ENCODE peak calls at places on chromosome 22, in seven cellular contexts. One of them, this sample, is unnamed.

GRCh38 chr22:41481131-41481830 is 12.4 kb downstream of the ACO2 start:
- DNase-seq in mammary epithelial cell: no peak
- DNase-seq in HepG2: no peak
- DNase-seq in GM23248: peak
- DNase-seq in HCT116: no peak
- DNase-seq in H1: no peak
- DNase-seq in DND-41: no peak
- DNase-seq in this sample: peak

GRCh38 chr22:37154925-37155712 is 5.4 kb upstream of the IL2RB start:
- DNase-seq in H1: no peak
- DNase-seq in DND-41: no peak
- DNase-seq in GM23248: no peak
- DNase-seq in HepG2: no peak
- DNase-seq in mammary epithelial cell: peak
- DNase-seq in HCT116: peak
- DNase-seq in this sample: no peak

GRCh38 chr22:22834204-22834603 is 53.4 kb upstream of the IGLL5 start:
- DNase-seq in HCT116: no peak
- DNase-seq in HepG2: no peak
- DNase-seq in DND-41: no peak
- DNase-seq in H1: no peak
- DNase-seq in GM23248: no peak
- DNase-seq in mammary epithelial cell: no peak
- DNase-seq in this sample: no peak

GRCh38 chr22:18024956-18025720 is 777 bp upstream of the MICAL3 start:
- DNase-seq in mammary epithelial cell: no peak
- DNase-seq in HepG2: no peak
- DNase-seq in GM23248: no peak
- DNase-seq in H1: no peak
- DNase-seq in HCT116: no peak
- DNase-seq in DND-41: no peak
- DNase-seq in this sample: no peak

GRCh38 chr22:37222440-37222971 is 10.2 kb upstream of the SSTR3 start:
- DNase-seq in H1: no peak
- DNase-seq in GM23248: no peak
- DNase-seq in HepG2: no peak
- DNase-seq in DND-41: peak
- DNase-seq in mammary epithelial cell: no peak
- DNase-seq in HCT116: no peak
- DNase-seq in this sample: no peak

GRCh38 chr22:50284479-50284878 is 14.3 kb upstream of the MAPK11 start:
- DNase-seq in DND-41: no peak
- DNase-seq in HepG2: no peak
- DNase-seq in mammary epithelial cell: no peak
- DNase-seq in H1: no peak
- DNase-seq in HCT116: no peak
- DNase-seq in GM23248: no peak
- DNase-seq in this sample: no peak

GRCh38 chr22:29146101-29146560 is 59.6 kb upstream of the EMID1 start:
- DNase-seq in mammary epithelial cell: no peak
- DNase-seq in H1: no peak
- DNase-seq in HepG2: no peak
- DNase-seq in GM23248: no peak
- DNase-seq in DND-41: no peak
- DNase-seq in HCT116: no peak
- DNase-seq in this sample: no peak

GRCh38 chr22:41028841-41029240 is 63.6 kb upstream of the EP300 start:
- DNase-seq in HCT116: no peak
- DNase-seq in mammary epithelial cell: peak
- DNase-seq in HepG2: peak
- DNase-seq in H1: no peak
- DNase-seq in DND-41: no peak
- DNase-seq in GM23248: peak
- DNase-seq in this sample: peak

GRCh38 chr22:17258015-17258827 is 39.0 kb upstream of the ADA2 start:
- DNase-seq in HCT116: no peak
- DNase-seq in GM23248: peak
- DNase-seq in HepG2: no peak
- DNase-seq in mammary epithelial cell: peak
- DNase-seq in DND-41: peak
- DNase-seq in H1: no peak
- DNase-seq in this sample: peak

GRCh38 chr22:24937114-24937513 is 9.4 kb downstream of the LHFPL7 start:
- DNase-seq in HepG2: peak
- DNase-seq in GM23248: peak
- DNase-seq in mammary epithelial cell: peak
- DNase-seq in HCT116: no peak
- DNase-seq in H1: no peak
- DNase-seq in DND-41: peak
- DNase-seq in this sample: no peak

GRCh38 chr22:24191381-24191841 is 10.1 kb downstream of the SUSD2 start:
- DNase-seq in DND-41: no peak
- DNase-seq in HepG2: no peak
- DNase-seq in H1: no peak
- DNase-seq in mammary epithelial cell: no peak
- DNase-seq in GM23248: no peak
- DNase-seq in HCT116: no peak
- DNase-seq in this sample: no peak

GRCh38 chr22:33902073-33902472 is 18.2 kb downstream of the LARGE1 start:
- DNase-seq in H1: no peak
- DNase-seq in GM23248: no peak
- DNase-seq in HepG2: no peak
- DNase-seq in mammary epithelial cell: no peak
- DNase-seq in DND-41: no peak
- DNase-seq in HCT116: no peak
- DNase-seq in this sample: no peak

GRCh38 chr22:33049125-33049729 is 9.0 kb downstream of the SYN3 start:
- DNase-seq in HepG2: peak
- DNase-seq in mammary epithelial cell: peak
- DNase-seq in H1: no peak
- DNase-seq in GM23248: peak
- DNase-seq in DND-41: peak
- DNase-seq in HCT116: peak
- DNase-seq in this sample: peak

GRCh38 chr22:17117890-17118289 is 3.3 kb downstream of the TMEM121B start:
- DNase-seq in GM23248: no peak
- DNase-seq in mammary epithelial cell: no peak
- DNase-seq in HepG2: no peak
- DNase-seq in H1: no peak
- DNase-seq in DND-41: peak
- DNase-seq in HCT116: no peak
- DNase-seq in this sample: no peak

GRCh38 chr22:28474248-28474647 is 205.4 kb downstream of the TTC28 start:
- DNase-seq in HepG2: no peak
- DNase-seq in mammary epithelial cell: no peak
- DNase-seq in GM23248: no peak
- DNase-seq in HCT116: no peak
- DNase-seq in H1: no peak
- DNase-seq in DND-41: no peak
- DNase-seq in this sample: no peak

GRCh38 chr22:50711446-50712340 is 26.3 kb upstream of the ACR start:
- DNase-seq in H1: no peak
- DNase-seq in HepG2: no peak
- DNase-seq in mammary epithelial cell: no peak
- DNase-seq in DND-41: no peak
- DNase-seq in HCT116: no peak
- DNase-seq in GM23248: no peak
- DNase-seq in this sample: no peak

GRCh38 chr22:31874821-31875220 is 69.5 kb upstream of the YWHAH start:
- DNase-seq in HCT116: no peak
- DNase-seq in HepG2: no peak
- DNase-seq in H1: no peak
- DNase-seq in DND-41: no peak
- DNase-seq in GM23248: no peak
- DNase-seq in mammary epithelial cell: no peak
- DNase-seq in this sample: no peak

GRCh38 chr22:41524809-41525449 is 19.3 kb downstream of the POLR3H start:
- DNase-seq in HCT116: no peak
- DNase-seq in mammary epithelial cell: no peak
- DNase-seq in GM23248: no peak
- DNase-seq in H1: no peak
- DNase-seq in HepG2: no peak
- DNase-seq in DND-41: peak
- DNase-seq in this sample: no peak

GRCh38 chr22:37167176-37167980 is 17.7 kb upstream of the IL2RB start:
- DNase-seq in DND-41: no peak
- DNase-seq in GM23248: no peak
- DNase-seq in H1: no peak
- DNase-seq in mammary epithelial cell: no peak
- DNase-seq in HCT116: no peak
- DNase-seq in HepG2: no peak
- DNase-seq in this sample: no peak

GRCh38 chr22:24433868-24434471 is 6.6 kb downstream of the ADORA2A start:
- DNase-seq in HepG2: no peak
- DNase-seq in HCT116: no peak
- DNase-seq in DND-41: no peak
- DNase-seq in H1: no peak
- DNase-seq in mammary epithelial cell: peak
- DNase-seq in GM23248: peak
- DNase-seq in this sample: no peak

GRCh38 chr22:22248878-22249277 is 4.3 kb downstream of the VPREB1 start:
- DNase-seq in GM23248: no peak
- DNase-seq in mammary epithelial cell: no peak
- DNase-seq in HCT116: no peak
- DNase-seq in DND-41: peak
- DNase-seq in H1: no peak
- DNase-seq in HepG2: no peak
- DNase-seq in this sample: no peak

GRCh38 chr22:42947211-42947990 is 67.5 kb downstream of the PACSIN2 start:
- DNase-seq in DND-41: no peak
- DNase-seq in HCT116: peak
- DNase-seq in H1: no peak
- DNase-seq in GM23248: no peak
- DNase-seq in HepG2: peak
- DNase-seq in mammary epithelial cell: peak
- DNase-seq in this sample: peak

GRCh38 chr22:50271519-50271970 is 1.4 kb upstream of the MAPK11 start:
- DNase-seq in mammary epithelial cell: peak
- DNase-seq in H1: no peak
- DNase-seq in GM23248: peak
- DNase-seq in HepG2: peak
- DNase-seq in HCT116: no peak
- DNase-seq in DND-41: peak
- DNase-seq in this sample: peak

GRCh38 chr22:17779286-17780115 is 5.2 kb upstream of the BID start:
- DNase-seq in GM23248: no peak
- DNase-seq in H1: no peak
- DNase-seq in mammary epithelial cell: no peak
- DNase-seq in HCT116: no peak
- DNase-seq in DND-41: no peak
- DNase-seq in HepG2: no peak
- DNase-seq in this sample: no peak

GRCh38 chr22:21937821-21938070 is 14.9 kb downstream of the PPM1F start:
- DNase-seq in mammary epithelial cell: peak
- DNase-seq in HCT116: no peak
- DNase-seq in GM23248: peak
- DNase-seq in DND-41: no peak
- DNase-seq in HepG2: no peak
- DNase-seq in H1: no peak
- DNase-seq in this sample: peak

GRCh38 chr22:22213231-22213630 is 31.4 kb upstream of the VPREB1 start:
- DNase-seq in H1: no peak
- DNase-seq in DND-41: no peak
- DNase-seq in HepG2: no peak
- DNase-seq in mammary epithelial cell: no peak
- DNase-seq in HCT116: no peak
- DNase-seq in GM23248: no peak
- DNase-seq in this sample: peak

GRCh38 chr22:30607300-30607930 is 441 bp downstream of the TCN2 start:
- DNase-seq in HCT116: no peak
- DNase-seq in GM23248: no peak
- DNase-seq in DND-41: no peak
- DNase-seq in H1: no peak
- DNase-seq in HepG2: no peak
- DNase-seq in mammary epithelial cell: no peak
- DNase-seq in this sample: no peak

GRCh38 chr22:44884968-44885805 is 124.6 kb downstream of the PHF21B start:
- DNase-seq in mammary epithelial cell: no peak
- DNase-seq in GM23248: no peak
- DNase-seq in DND-41: no peak
- DNase-seq in H1: no peak
- DNase-seq in HCT116: no peak
- DNase-seq in HepG2: peak
- DNase-seq in this sample: no peak

GRCh38 chr22:28000361-28000760 is 81.3 kb upstream of the PITPNB start:
- DNase-seq in HCT116: no peak
- DNase-seq in mammary epithelial cell: no peak
- DNase-seq in GM23248: no peak
- DNase-seq in DND-41: no peak
- DNase-seq in HepG2: no peak
- DNase-seq in H1: no peak
- DNase-seq in this sample: no peak

GRCh38 chr22:48299801-48300200 is 1527.9 kb downstream of the BRD1 start:
- DNase-seq in H1: no peak
- DNase-seq in GM23248: no peak
- DNase-seq in DND-41: no peak
- DNase-seq in HCT116: no peak
- DNase-seq in HepG2: no peak
- DNase-seq in mammary epithelial cell: no peak
- DNase-seq in this sample: no peak
- H3K9ac ChIP-seq in H1: no peak
- H3K9ac ChIP-seq in GM23248: no peak
- H3K9ac ChIP-seq in DND-41: no peak
- H3K9ac ChIP-seq in HCT116: no peak
- H3K9ac ChIP-seq in HepG2: no peak
- H3K9ac ChIP-seq in mammary epithelial cell: no peak
- H3K9ac ChIP-seq in this sample: no peak

GRCh38 chr22:20437253-20438065 is at the start of gene SCARF2:
- DNase-seq in HepG2: no peak
- DNase-seq in GM23248: peak
- DNase-seq in HCT116: no peak
- DNase-seq in mammary epithelial cell: no peak
- DNase-seq in DND-41: no peak
- DNase-seq in H1: no peak
- DNase-seq in this sample: peak
- TF ChIP-seq EZH2 in HepG2: no peak
- TF ChIP-seq EZH2 in GM23248: no peak
- TF ChIP-seq EZH2 in HCT116: no peak
- TF ChIP-seq EZH2 in mammary epithelial cell: peak
- TF ChIP-seq EZH2 in DND-41: no peak
- TF ChIP-seq EZH2 in H1: peak
- TF ChIP-seq EZH2 in this sample: no peak

DNA sequence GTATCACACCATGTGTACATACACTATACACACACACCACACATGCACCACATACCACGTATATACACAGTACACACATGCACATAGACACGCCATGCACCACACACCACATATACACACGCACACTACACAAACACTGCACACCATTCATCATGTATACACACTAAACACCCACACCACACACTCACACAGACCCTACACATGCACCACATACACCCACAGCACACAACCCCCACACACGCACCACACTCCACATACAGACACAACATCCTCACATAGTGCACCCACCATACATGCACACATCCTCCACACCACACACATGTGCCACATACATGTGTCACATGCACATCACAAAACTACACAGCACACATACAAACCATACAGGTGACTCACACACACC is 397.1 kb downstream of the TBC1D22A start:
- DNase-seq in HCT116: no peak
- DNase-seq in GM23248: no peak
- DNase-seq in HepG2: no peak
- DNase-seq in DND-41: no peak
- DNase-seq in mammary epithelial cell: no peak
- DNase-seq in H1: no peak
- DNase-seq in this sample: no peak
- H3K9ac ChIP-seq in HCT116: no peak
- H3K9ac ChIP-seq in GM23248: no peak
- H3K9ac ChIP-seq in HepG2: no peak
- H3K9ac ChIP-seq in DND-41: no peak
- H3K9ac ChIP-seq in mammary epithelial cell: no peak
- H3K9ac ChIP-seq in H1: no peak
- H3K9ac ChIP-seq in this sample: no peak

GRCh38 chr22:20234314-20234682 is 33.8 kb downstream of the RTN4R start:
- DNase-seq in HCT116: no peak
- DNase-seq in H1: no peak
- DNase-seq in mammary epithelial cell: no peak
- DNase-seq in HepG2: no peak
- DNase-seq in DND-41: no peak
- DNase-seq in GM23248: no peak
- DNase-seq in this sample: no peak
- TF ChIP-seq EZH2 in HCT116: no peak
- TF ChIP-seq EZH2 in H1: no peak
- TF ChIP-seq EZH2 in mammary epithelial cell: no peak
- TF ChIP-seq EZH2 in HepG2: no peak
- TF ChIP-seq EZH2 in DND-41: no peak
- TF ChIP-seq EZH2 in GM23248: no peak
- TF ChIP-seq EZH2 in this sample: no peak